ENCODE peak calls at places on chromosome 6, in six cellular contexts. K, P, N, H, L and X are unnamed samples. For H3K27me3, the result is how much of the 10 kb centered on the place peaks cover.

GRCh38 chr6:131946992-131947955 is 3.9 kb downstream of the CCN2 start:
- DNase-seq in N (peak), K (no peak), L (no peak), H (peak), P (no peak), X (peak)

GRCh38 chr6:48641544-48641943 is 530.5 kb upstream of the PTCHD4 start:
- DNase-seq in P (no peak), H (peak), L (no peak), K (no peak), N (peak), X (no peak)

GRCh38 chr6:20416567-20417345 is 15.1 kb downstream of the E2F3 start:
- DNase-seq in N (peak), H (no peak), L (no peak), P (no peak), K (no peak), X (no peak)

GRCh38 chr6:35445691-35446090 is 6.4 kb upstream of the FANCE start:
- DNase-seq in P (no peak), N (no peak), H (peak), L (no peak), K (no peak), X (no peak)

GRCh38 chr6:25601797-25602679 is 50.0 kb upstream of the SCGN start:
- DNase-seq in L (no peak), K (peak), N (peak), P (no peak), H (peak), X (peak)

GRCh38 chr6:140921366-140922226 is 1211.1 kb upstream of the GJE1 start:
- DNase-seq in L (peak), H (peak), P (no peak), K (peak), N (peak), X (peak)

GRCh38 chr6:169938731-169939130 is 187.3 kb downstream of the ERMARD start:
- DNase-seq in P (no peak), L (no peak), H (no peak), K (no peak), N (no peak), X (no peak)

GRCh38 chr6:57283096-57283495 is 34.3 kb upstream of the PRIM2 start:
- DNase-seq in P (no peak), N (no peak), K (no peak), H (no peak), L (no peak), X (no peak)

GRCh38 chr6:14316911-14317535 is 199.5 kb downstream of the CD83 start:
- DNase-seq in K (no peak), L (no peak), H (no peak), N (peak), P (no peak), X (peak)

GRCh38 chr6:131231886-131232285 is 96.6 kb downstream of the AKAP7 start:
- DNase-seq in N (no peak), P (no peak), L (no peak), H (no peak), K (no peak), X (no peak)

GRCh38 chr6:33271098-33271607 is 523 bp downstream of the VPS52 start:
- DNase-seq in P (no peak), H (no peak), K (no peak), N (no peak), L (no peak), X (no peak)

GRCh38 chr6:151036869-151037680 is 171.6 kb downstream of the MTHFD1L start:
- DNase-seq in P (no peak), H (peak), L (no peak), N (no peak), K (no peak), X (no peak)

DNA sequence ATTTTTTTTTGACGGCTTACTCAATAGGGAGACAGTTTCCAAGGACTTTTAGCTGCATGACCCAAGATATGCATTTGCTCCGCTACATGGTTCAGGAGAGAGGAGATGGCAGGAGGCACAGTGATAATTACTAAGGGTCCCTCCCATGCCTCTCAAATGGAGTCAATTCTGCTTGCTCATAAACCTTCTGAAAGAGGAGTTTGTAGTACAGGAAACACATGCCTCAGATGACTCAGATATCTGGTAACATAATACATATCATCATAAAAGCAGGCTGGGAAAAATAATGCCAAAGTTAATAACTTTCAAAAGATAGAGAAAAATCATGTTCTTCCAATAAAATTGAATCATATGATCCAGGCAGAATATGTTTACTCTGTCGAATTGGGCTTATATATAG is 97.6 kb upstream of the DEFB112 start:
- DNase-seq in K (no peak), P (no peak), L (no peak), N (no peak), H (peak), X (no peak)
- H2BK15ac ChIP-seq in K (no peak), P (no peak), L (no peak), N (no peak), H (no peak), X (no peak)

DNA sequence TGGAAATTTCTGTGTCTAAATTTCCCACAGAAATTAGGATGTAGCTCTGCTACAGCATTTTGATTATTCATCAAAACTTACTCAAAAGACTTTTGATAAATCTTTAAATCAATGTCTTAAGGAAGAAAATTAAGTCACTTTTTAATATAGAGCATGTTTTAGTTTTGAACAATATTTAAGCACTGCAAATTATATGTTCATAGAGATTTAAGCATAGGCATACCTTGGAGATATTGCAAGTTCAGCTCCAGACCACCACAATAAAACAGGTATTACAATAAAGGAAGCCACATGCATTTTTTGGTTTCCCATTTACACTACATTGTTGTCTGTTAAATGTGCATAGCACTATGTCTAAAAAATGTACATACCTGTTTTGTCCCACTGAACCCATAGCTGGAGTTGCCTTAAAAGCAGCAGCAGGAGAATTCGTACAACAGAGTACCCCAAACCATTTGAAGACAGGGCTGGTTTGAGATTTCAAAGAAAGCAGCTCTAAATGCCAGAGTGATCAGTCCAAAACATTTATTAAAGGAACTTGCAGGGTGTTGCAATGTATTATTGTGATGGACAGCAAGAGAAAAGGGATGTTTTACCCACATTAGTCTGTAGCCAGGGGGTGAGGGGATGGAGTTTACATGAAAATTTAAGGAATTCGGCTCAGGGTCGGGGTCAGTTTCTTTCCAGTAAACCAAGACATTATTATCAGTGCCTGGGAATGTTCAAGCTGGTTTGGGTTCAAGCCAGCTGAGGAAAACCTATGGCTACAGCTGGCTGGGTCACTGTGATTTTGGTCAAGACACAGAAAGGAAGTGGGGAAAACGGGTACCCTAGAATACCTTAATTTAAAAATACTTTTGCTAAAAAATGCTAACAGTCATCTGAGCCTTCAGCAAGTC is 6.3 kb upstream of the LOC128125822 start:
- DNase-seq in P (no peak), K (no peak), N (peak), L (no peak), H (peak), X (no peak)
- H3K27me3 ChIP-seq in P (under half), K (under half), N (under half), L (under half), H (under half), X (under half)

DNA sequence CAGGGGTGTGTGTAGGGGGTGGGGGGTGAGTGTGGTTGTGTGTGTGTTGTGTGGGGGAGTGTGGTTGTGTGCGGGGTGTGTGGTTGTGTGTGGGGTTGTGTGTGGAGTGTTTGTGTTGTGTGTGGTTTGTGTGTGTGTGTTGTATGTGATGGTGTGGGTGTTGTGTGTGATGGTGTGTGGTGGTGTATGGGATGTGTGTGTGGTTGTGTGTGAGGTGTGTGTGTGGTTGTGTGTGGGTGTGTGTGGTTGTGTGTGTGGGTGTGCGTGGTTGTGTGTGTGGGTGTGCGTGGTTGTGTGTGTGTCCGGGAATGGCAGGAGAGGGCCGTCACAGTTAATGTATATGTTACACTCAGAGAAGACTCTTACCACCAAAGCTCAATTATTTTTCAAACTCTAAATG is 79.8 kb downstream of the TBXT start:
- DNase-seq in N (no peak), H (no peak), K (no peak), L (no peak), P (no peak), X (no peak)
- H2BK15ac ChIP-seq in N (no peak), H (no peak), K (no peak), L (no peak), P (no peak), X (no peak)

GRCh38 chr6:73207221-73207837 is 18.0 kb downstream of the KHDC1L start:
- DNase-seq in N (no peak), L (no peak), P (no peak), H (no peak), K (no peak), X (no peak)
- H3K27me3 ChIP-seq in N (under half), L (under half), P (under half), H (under half), K (under half), X (under half)

DNA sequence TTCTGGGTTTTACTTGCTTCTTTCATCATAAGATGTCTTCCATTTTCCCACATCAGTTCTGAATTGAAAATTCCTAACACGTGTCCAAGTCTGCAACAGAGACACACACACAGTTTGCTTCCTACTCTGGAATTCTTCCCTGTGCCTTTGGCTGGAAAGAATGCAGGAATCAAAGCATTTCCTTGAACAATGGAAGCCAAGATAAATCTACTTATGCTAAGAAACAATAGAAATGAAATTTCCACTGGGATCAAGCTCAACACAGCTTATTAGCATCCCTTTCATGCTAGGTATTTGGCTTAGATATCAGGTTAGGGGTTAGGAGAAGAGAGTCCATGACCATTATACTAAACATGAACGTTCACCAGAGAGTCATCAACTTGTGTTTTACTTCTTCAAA is 101.1 kb upstream of the SCAF8 start:
- DNase-seq in N (no peak), K (no peak), H (no peak), L (no peak), P (no peak), X (peak)
- H2BK15ac ChIP-seq in N (no peak), K (no peak), H (no peak), L (no peak), P (no peak), X (no peak)